ENCODE peak calls at places on chromosomes 5 and 9, in seven cellular contexts. Q is neuronal stem cell, I is colonic mucosa, N is astrocyte, E is GM23248, Z is HCT116, P is fibroblast of lung. O is an unnamed sample.

GRCh38 chr5:137560414-137560813 is 61.3 kb upstream of the SPOCK1 start:
- DNase-seq in Q (no peak), I (no peak), N (peak), E (peak), Z (no peak), P (no peak), O (no peak)

GRCh38 chr5:158117467-158118165 is 258.7 kb upstream of the CLINT1 start:
- DNase-seq in Q (no peak), I (no peak), N (no peak), E (peak), Z (no peak), P (no peak), O (no peak)

GRCh38 chr5:6773342-6774035 is 60.3 kb downstream of the TENT4A start:
- DNase-seq in Q (no peak), I (no peak), N (no peak), E (peak), Z (no peak), P (no peak), O (no peak)

GRCh38 chr5:84091400-84091799 is 293.3 kb downstream of the EDIL3 start:
- DNase-seq in Q (peak), I (no peak), N (no peak), E (no peak), Z (no peak), P (no peak), O (no peak)

GRCh38 chr9:136329636-136330405 is 2.5 kb downstream of the GPSM1 start:
- DNase-seq in Q (no peak), I (no peak), N (no peak), E (no peak), Z (no peak), P (no peak), O (no peak)

GRCh38 chr5:143128412-143129071 is 274.9 kb downstream of the NR3C1 start:
- DNase-seq in Q (no peak), I (no peak), N (no peak), E (no peak), Z (no peak), P (no peak), O (no peak)

GRCh38 chr5:56314536-56314935 is 81.4 kb upstream of the ANKRD55 start:
- DNase-seq in Q (no peak), I (no peak), N (no peak), E (peak), Z (no peak), P (peak), O (no peak)

GRCh38 chr5:42634575-42634974 is 122.0 kb upstream of the CCDC152 start:
- DNase-seq in Q (no peak), I (no peak), N (no peak), E (no peak), Z (no peak), P (no peak), O (no peak)

GRCh38 chr5:124905756-124906155 is 159.3 kb upstream of the ZNF608 start:
- DNase-seq in Q (no peak), I (no peak), N (no peak), E (no peak), Z (no peak), P (no peak), O (no peak)

GRCh38 chr9:438961-439768 is 224.5 kb downstream of the DOCK8 start:
- DNase-seq in Q (no peak), I (no peak), N (no peak), E (peak), Z (no peak), P (no peak), O (no peak)

GRCh38 chr9:110922145-110922544 is 116.1 kb downstream of the LPAR1 start:
- DNase-seq in Q (no peak), I (no peak), N (no peak), E (no peak), Z (no peak), P (peak), O (peak)

GRCh38 chr9:83665576-83666200 is 42.1 kb downstream of the UBQLN1 start:
- DNase-seq in Q (no peak), I (no peak), N (no peak), E (no peak), Z (no peak), P (no peak), O (no peak)

GRCh38 chr9:36928670-36929349 is 105.3 kb downstream of the PAX5 start:
- DNase-seq in Q (no peak), I (no peak), N (peak), E (peak), Z (no peak), P (no peak), O (peak)

GRCh38 chr9:134985451-134985850 is 67.7 kb upstream of the FCN1 start:
- DNase-seq in Q (no peak), I (no peak), N (no peak), E (no peak), Z (no peak), P (no peak), O (no peak)

GRCh38 chr5:88377705-88378656 is 109.3 kb upstream of the TMEM161B start:
- DNase-seq in Q (no peak), I (no peak), N (peak), E (no peak), Z (no peak), P (no peak), O (no peak)

GRCh38 chr9:93436218-93436617 is 15.3 kb upstream of the FAM120A start:
- DNase-seq in Q (no peak), I (no peak), N (no peak), E (no peak), Z (no peak), P (peak), O (no peak)

GRCh38 chr5:143734381-143734780 is 77.6 kb upstream of the HMHB1 start:
- DNase-seq in Q (no peak), I (no peak), N (no peak), E (no peak), Z (no peak), P (no peak), O (no peak)

GRCh38 chr5:38380522-38380921 is 122.2 kb downstream of the EGFLAM start:
- DNase-seq in Q (no peak), I (no peak), N (no peak), E (no peak), Z (no peak), P (no peak), O (no peak)

GRCh38 chr5:35183243-35183955 is 46.9 kb downstream of the PRLR start:
- DNase-seq in Q (peak), I (peak), N (peak), E (peak), Z (peak), P (peak), O (peak)

GRCh38 chr9:79013715-79014610 is 557.8 kb upstream of the TLE4 start:
- DNase-seq in Q (no peak), I (no peak), N (peak), E (peak), Z (no peak), P (no peak), O (peak)

GRCh38 chr5:101932599-101932998 is 363.5 kb downstream of the SLCO4C1 start:
- DNase-seq in Q (no peak), I (no peak), N (no peak), E (no peak), Z (no peak), P (no peak), O (no peak)

GRCh38 chr5:166845044-166845443 is 1446.4 kb upstream of the WWC1 start:
- DNase-seq in Q (peak), I (no peak), N (peak), E (peak), Z (no peak), P (peak), O (no peak)

GRCh38 chr9:5425006-5425628 is 12.6 kb downstream of the PLGRKT start:
- DNase-seq in Q (no peak), I (no peak), N (no peak), E (peak), Z (no peak), P (peak), O (no peak)

GRCh38 chr5:178211095-178212048 is 7.0 kb downstream of the HNRNPAB start:
- DNase-seq in Q (no peak), I (peak), N (no peak), E (no peak), Z (no peak), P (no peak), O (no peak)

GRCh38 chr5:178214160-178214803 is 9.9 kb downstream of the HNRNPAB start:
- DNase-seq in Q (no peak), I (no peak), N (no peak), E (no peak), Z (no peak), P (no peak), O (no peak)

GRCh38 chr5:178212241-178213002 is 8.1 kb downstream of the HNRNPAB start:
- DNase-seq in Q (no peak), I (no peak), N (no peak), E (no peak), Z (no peak), P (no peak), O (no peak)

GRCh38 chr5:178213748-178214151 is 9.4 kb downstream of the HNRNPAB start:
- DNase-seq in Q (no peak), I (peak), N (no peak), E (no peak), Z (no peak), P (no peak), O (no peak)

GRCh38 chr5:178213003-178213449 is 8.7 kb downstream of the HNRNPAB start:
- DNase-seq in Q (no peak), I (no peak), N (no peak), E (no peak), Z (no peak), P (no peak), O (no peak)
- H3K9ac ChIP-seq in Q (no peak), I (peak), N (no peak), E (no peak), Z (no peak), P (no peak), O (no peak)

DNA sequence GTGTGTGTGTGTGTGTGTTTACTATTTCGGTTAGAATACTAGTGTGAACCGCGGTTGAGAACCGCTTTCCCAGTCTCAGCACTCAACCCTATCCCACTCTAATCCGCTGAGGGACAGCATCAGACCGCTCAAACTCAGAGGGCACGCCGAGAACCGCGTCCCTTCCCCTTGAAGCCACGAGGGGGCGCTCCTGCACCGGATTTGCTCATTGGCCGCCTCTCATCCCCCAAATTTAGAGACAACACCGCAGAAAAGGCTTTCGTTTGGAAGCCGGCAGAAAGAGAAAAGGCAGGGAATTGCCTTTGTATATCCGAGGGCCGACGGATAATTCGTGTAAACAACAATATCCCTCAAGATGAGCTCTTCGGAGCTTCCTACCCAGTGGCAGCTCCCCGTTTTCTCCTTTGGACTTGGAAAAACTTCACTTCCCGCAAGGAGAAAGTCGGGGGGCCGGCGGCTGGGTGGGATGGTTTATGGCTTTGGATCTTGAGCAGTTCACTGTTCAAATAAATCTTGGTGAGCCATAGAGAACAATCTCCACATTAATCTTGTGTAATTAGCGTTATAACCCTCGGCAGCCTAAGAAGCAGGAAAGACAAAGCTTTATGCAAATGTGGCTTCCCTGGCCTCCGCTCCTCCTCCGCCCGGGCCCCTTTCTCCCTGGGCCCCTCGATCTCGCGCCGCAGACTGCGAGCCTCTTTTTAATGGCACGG is 296.7 kb downstream of the PARP8 start:
- DNase-seq in Q (peak), I (peak), N (no peak), E (peak), Z (peak), P (peak), O (peak)
- H3K9ac ChIP-seq in Q (no peak), I (peak), N (no peak), E (no peak), Z (no peak), P (no peak), O (no peak)

GRCh38 chr5:62271370-62271769 is 34.6 kb upstream of the KIF2A start:
- DNase-seq in Q (no peak), I (no peak), N (no peak), E (no peak), Z (no peak), P (no peak), O (no peak)
- H3K9ac ChIP-seq in Q (no peak), I (no peak), N (no peak), E (no peak), Z (no peak), P (no peak), O (no peak)

DNA sequence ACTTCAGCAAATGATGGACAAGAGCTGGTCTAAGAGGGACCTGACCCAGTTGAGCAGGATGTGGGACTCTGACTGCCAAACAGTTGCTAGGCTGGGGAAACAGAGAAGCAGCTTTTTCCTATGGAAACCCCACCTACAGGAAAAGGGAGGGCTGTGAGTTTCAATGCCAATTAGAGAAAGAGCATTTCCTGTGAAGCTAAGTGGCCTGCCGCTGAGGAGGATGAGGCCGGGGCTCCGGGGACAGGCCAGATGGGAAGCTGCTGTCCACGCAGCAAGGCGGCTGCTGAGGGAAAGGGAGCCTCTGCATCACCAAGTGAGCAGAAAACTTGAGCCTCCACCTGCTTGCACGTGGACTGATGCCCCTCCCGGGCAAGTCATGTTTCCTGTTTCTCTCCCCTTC is at the start of gene PCDH12:
- DNase-seq in Q (no peak), I (no peak), N (no peak), E (peak), Z (no peak), P (no peak), O (peak)
- H3K9ac ChIP-seq in Q (no peak), I (peak), N (no peak), E (no peak), Z (no peak), P (no peak), O (no peak)